ENCODE peak calls at places on chromosome 6, in ten cellular contexts. J is cardiac muscle cell; W is left ventricle myocardium inferior; K is fibroblast of lung; T is H1; B is CD8-positive, alpha-beta T cell; M is BE2C; Z is HCT116; O is psoas muscle; X is esophagus muscularis mucosa. D is an unnamed sample. For H3K36me3, the result is how much of the 10 kb centered on the place peaks cover.

GRCh38 chr6:166569206-166569605 is 17.3 kb downstream of the RAMACL start:
- DNase-seq in J (no peak), W (no peak), K (no peak), T (no peak), B (no peak), M (no peak), Z (no peak), O (no peak), X (no peak), D (no peak)

GRCh38 chr6:45801471-45802289 is 214.0 kb downstream of the CLIC5 start:
- DNase-seq in J (no peak), W (no peak), K (peak), T (no peak), B (no peak), M (no peak), Z (no peak), O (no peak), X (no peak), D (no peak)

GRCh38 chr6:95230071-95230740 is 347.1 kb upstream of the MANEA start:
- DNase-seq in J (no peak), W (no peak), K (no peak), T (no peak), B (no peak), M (peak), Z (no peak), O (no peak), X (no peak), D (no peak)

GRCh38 chr6:79446006-79446405 is 91.2 kb downstream of the LCA5 start:
- DNase-seq in J (no peak), W (no peak), K (no peak), T (no peak), B (no peak), M (no peak), Z (no peak), O (no peak), X (no peak), D (no peak)

GRCh38 chr6:29332676-29333075 is 31.2 kb downstream of the OR14J1 start:
- DNase-seq in J (no peak), W (no peak), K (no peak), T (no peak), B (no peak), M (no peak), Z (no peak), O (no peak), X (no peak), D (no peak)

GRCh38 chr6:114796576-114796975 is 453.8 kb upstream of the HS3ST5 start:
- DNase-seq in J (no peak), W (no peak), K (no peak), T (no peak), B (no peak), M (no peak), Z (no peak), O (no peak), X (no peak), D (no peak)

GRCh38 chr6:106927531-106928398 is 46.8 kb downstream of the CD24 start:
- DNase-seq in J (peak), W (peak), K (peak), T (peak), B (no peak), M (peak), Z (no peak), O (no peak), X (peak), D (no peak)

GRCh38 chr6:10140824-10141223 is 274.1 kb downstream of the TFAP2A start:
- DNase-seq in J (no peak), W (no peak), K (peak), T (no peak), B (no peak), M (no peak), Z (no peak), O (no peak), X (no peak), D (no peak)

GRCh38 chr6:159214281-159214680 is 45.1 kb downstream of the FNDC1 start:
- DNase-seq in J (no peak), W (no peak), K (peak), T (no peak), B (no peak), M (no peak), Z (no peak), O (no peak), X (no peak), D (no peak)

GRCh38 chr6:8135276-8135675 is 32.9 kb upstream of the EEF1E1 start:
- DNase-seq in J (no peak), W (no peak), K (no peak), T (no peak), B (no peak), M (no peak), Z (no peak), O (no peak), X (no peak), D (no peak)

GRCh38 chr6:13256614-13257013 is 71.7 kb downstream of the TBC1D7 start:
- DNase-seq in J (no peak), W (no peak), K (no peak), T (no peak), B (no peak), M (no peak), Z (no peak), O (no peak), X (no peak), D (no peak)

GRCh38 chr6:131175559-131175958 is 40.3 kb downstream of the AKAP7 start:
- DNase-seq in J (no peak), W (no peak), K (no peak), T (no peak), B (no peak), M (no peak), Z (no peak), O (no peak), X (no peak), D (no peak)

GRCh38 chr6:43304361-43304760 is 4.3 kb downstream of the CRIP3 start:
- DNase-seq in J (no peak), W (no peak), K (no peak), T (no peak), B (no peak), M (no peak), Z (no peak), O (no peak), X (no peak), D (no peak)

GRCh38 chr6:41976794-41977484 is 35.3 kb upstream of the CCND3 start:
- DNase-seq in J (no peak), W (no peak), K (peak), T (no peak), B (no peak), M (no peak), Z (no peak), O (no peak), X (no peak), D (no peak)

GRCh38 chr6:30724906-30725667 is 4.9 kb downstream of the TUBB start:
- DNase-seq in J (no peak), W (no peak), K (no peak), T (no peak), B (no peak), M (no peak), Z (no peak), O (no peak), X (no peak), D (no peak)

GRCh38 chr6:67680297-67680932 is 954.7 kb upstream of the ADGRB3 start:
- DNase-seq in J (no peak), W (no peak), K (peak), T (no peak), B (no peak), M (no peak), Z (no peak), O (no peak), X (no peak), D (no peak)

GRCh38 chr6:43910638-43911353 is 140.8 kb downstream of the VEGFA start:
- DNase-seq in J (no peak), W (no peak), K (no peak), T (no peak), B (no peak), M (no peak), Z (peak), O (no peak), X (no peak), D (no peak)

GRCh38 chr6:41064841-41065240 is 7.3 kb downstream of the OARD1 start:
- DNase-seq in J (peak), W (no peak), K (no peak), T (no peak), B (no peak), M (no peak), Z (no peak), O (no peak), X (no peak), D (no peak)

GRCh38 chr6:43271103-43271815 is 26.8 kb upstream of the SLC22A7 start:
- DNase-seq in J (no peak), W (no peak), K (no peak), T (no peak), B (no peak), M (no peak), Z (no peak), O (no peak), X (no peak), D (no peak)

GRCh38 chr6:12572884-12573824 is 143.4 kb upstream of the PHACTR1 start:
- DNase-seq in J (no peak), W (no peak), K (peak), T (no peak), B (no peak), M (no peak), Z (no peak), O (no peak), X (no peak), D (peak)

GRCh38 chr6:68506911-68507310 is 128.2 kb upstream of the ADGRB3 start:
- DNase-seq in J (no peak), W (no peak), K (no peak), T (no peak), B (no peak), M (no peak), Z (no peak), O (no peak), X (no peak), D (no peak)

GRCh38 chr6:22147983-22148797 is 148.6 kb downstream of the PRL start:
- DNase-seq in J (peak), W (no peak), K (peak), T (no peak), B (peak), M (peak), Z (no peak), O (no peak), X (no peak), D (peak)

GRCh38 chr6:134882426-134883038 is 67.4 kb downstream of the ALDH8A1 start:
- DNase-seq in J (peak), W (peak), K (peak), T (peak), B (peak), M (peak), Z (peak), O (peak), X (no peak), D (no peak)

GRCh38 chr6:13709698-13710551 is 1.7 kb downstream of the RANBP9 start:
- DNase-seq in J (peak), W (no peak), K (peak), T (no peak), B (peak), M (no peak), Z (no peak), O (no peak), X (no peak), D (no peak)

GRCh38 chr6:1391692-1392309 is 2.4 kb downstream of the FOXF2 start:
- DNase-seq in J (no peak), W (no peak), K (no peak), T (no peak), B (no peak), M (no peak), Z (no peak), O (no peak), X (no peak), D (no peak)

GRCh38 chr6:33276864-33277662 is at the start of gene B3GALT4:
- DNase-seq in J (peak), W (peak), K (peak), T (peak), B (peak), M (peak), Z (no peak), O (peak), X (peak), D (no peak)

GRCh38 chr6:13669476-13669875 is 42.2 kb downstream of the RANBP9 start:
- DNase-seq in J (no peak), W (no peak), K (no peak), T (no peak), B (no peak), M (no peak), Z (no peak), O (no peak), X (no peak), D (no peak)

GRCh38 chr6:32432050-32432450 is 7.6 kb upstream of the HLA-DRA start:
- DNase-seq in J (peak), W (no peak), K (peak), T (no peak), B (no peak), M (no peak), Z (peak), O (no peak), X (no peak), D (no peak)

DNA sequence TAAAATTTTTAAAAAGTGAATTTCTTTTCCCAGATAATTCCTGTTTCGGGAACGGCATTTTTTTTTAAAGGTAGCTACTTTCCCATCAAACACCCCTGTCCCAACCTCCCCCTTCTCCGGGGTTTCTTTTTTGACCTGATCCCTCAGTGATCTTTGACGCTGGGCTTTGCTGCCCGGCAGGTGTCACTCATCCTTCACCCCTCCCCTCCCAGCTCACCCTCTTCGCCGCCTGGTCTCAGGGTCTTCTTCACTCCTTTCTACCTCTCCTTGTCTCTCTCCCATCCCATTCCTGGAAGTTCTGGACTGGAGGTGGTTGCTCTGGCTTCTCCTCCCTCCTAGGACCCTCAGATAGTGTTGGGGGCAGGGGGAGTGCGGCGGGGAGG is 329 bp upstream of the GPR6 start:
- DNase-seq in J (peak), W (no peak), K (no peak), T (no peak), B (no peak), M (no peak), Z (no peak), O (no peak), X (no peak), D (no peak)
- TF ChIP-seq CTCF in J (no peak), W (no peak), K (no peak), T (no peak), B (no peak), M (no peak), Z (no peak), O (no peak), X (no peak), D (no peak)

DNA sequence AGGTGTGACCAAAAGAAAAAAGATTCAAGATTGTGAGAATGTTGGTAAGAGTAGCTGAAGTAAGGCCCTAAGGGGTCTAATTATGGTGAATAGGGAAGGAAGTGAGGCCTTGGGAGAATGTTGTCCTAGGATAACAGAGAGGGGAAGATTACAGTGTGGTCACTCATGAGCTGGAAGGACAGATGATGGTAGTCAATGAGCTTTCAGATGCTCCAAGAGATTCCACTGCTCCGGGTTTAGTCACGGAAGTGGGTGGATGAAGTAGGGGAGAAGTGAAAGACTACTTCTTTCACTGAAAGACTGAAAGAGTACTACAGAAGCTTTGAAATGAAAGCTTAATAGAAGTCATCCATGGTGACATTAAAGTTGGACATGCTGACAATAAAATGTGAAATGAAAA is 108.5 kb downstream of the MMS22L start:
- DNase-seq in J (no peak), W (no peak), K (no peak), T (no peak), B (no peak), M (no peak), Z (no peak), O (no peak), X (no peak), D (no peak)
- H3K36me3 ChIP-seq in J (under half), W (under half), K (under half), T (under half), B (under half), M (under half), Z (under half), O (under half), X (under half), D (under half)

DNA sequence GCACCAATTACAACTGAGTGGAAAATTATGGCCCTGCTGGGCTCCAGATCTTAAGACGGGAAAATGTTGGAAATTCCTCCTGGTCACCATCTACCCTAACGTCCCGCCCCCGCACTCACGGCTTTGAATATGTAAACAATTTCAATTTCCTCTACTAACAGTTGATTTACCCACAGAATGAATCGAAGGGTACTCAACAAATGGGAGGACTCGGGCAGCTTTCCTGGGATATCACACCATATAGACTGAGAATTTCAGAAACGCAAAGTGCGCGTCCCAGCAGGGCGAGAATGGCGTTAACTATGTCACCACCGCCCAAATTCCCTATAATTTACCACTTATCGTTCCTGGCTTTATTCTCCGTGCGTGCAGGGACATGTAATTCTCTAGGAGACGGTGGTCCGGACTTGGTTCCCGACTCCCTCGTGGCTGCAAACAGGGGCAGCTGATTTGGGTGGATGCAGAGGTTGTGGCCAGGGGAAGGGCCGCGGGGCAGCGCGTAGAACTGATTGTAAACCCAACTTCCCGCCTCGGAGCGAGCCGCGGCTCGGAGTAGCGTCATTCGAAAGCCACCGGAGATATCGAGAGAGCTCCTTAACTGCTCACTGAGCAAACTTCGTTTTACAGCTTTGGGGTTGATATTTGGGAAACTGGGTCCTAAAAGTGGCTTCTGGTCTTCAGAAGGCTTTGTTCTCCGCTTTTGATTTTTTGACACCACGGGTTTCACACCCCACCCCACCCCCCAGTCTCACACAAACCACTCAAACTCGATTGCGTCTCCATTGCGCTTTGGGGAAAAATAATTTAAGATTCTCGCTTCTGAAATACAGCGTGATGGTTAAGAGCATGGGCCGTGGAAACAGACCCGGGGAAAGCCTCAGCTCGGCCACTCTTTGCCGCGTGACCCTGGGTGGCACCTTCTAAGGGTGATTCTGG is 17.6 kb upstream of the ZSCAN9 start:
- DNase-seq in J (peak), W (no peak), K (peak), T (no peak), B (no peak), M (peak), Z (no peak), O (no peak), X (no peak), D (no peak)
- H3K4me3 ChIP-seq in J (peak), W (peak), K (peak), T (peak), B (no peak), M (peak), Z (no peak), O (peak), X (peak), D (peak)

GRCh38 chr6:64145658-64146057 is 510.1 kb downstream of the PHF3 start:
- DNase-seq in J (no peak), W (no peak), K (no peak), T (no peak), B (no peak), M (no peak), Z (no peak), O (no peak), X (no peak), D (no peak)
- TF ChIP-seq CTCF in J (no peak), W (no peak), K (no peak), T (no peak), B (no peak), M (no peak), Z (no peak), O (no peak), X (no peak), D (no peak)

GRCh38 chr6:53496797-53497196 is 48.1 kb downstream of the GCLC start:
- DNase-seq in J (no peak), W (no peak), K (peak), T (no peak), B (no peak), M (no peak), Z (no peak), O (no peak), X (no peak), D (peak)

GRCh38 chr6:53496100-53496499 is 48.8 kb downstream of the GCLC start:
- DNase-seq in J (no peak), W (no peak), K (no peak), T (no peak), B (no peak), M (no peak), Z (no peak), O (no peak), X (no peak), D (no peak)

GRCh38 chr6:53497905-53498304 is 47.0 kb downstream of the GCLC start:
- DNase-seq in J (no peak), W (no peak), K (no peak), T (no peak), B (no peak), M (no peak), Z (no peak), O (no peak), X (no peak), D (no peak)

GRCh38 chr6:53500095-53500494 is 44.8 kb downstream of the GCLC start:
- DNase-seq in J (no peak), W (no peak), K (no peak), T (no peak), B (no peak), M (no peak), Z (no peak), O (no peak), X (no peak), D (no peak)

GRCh38 chr6:53499094-53499493 is 45.8 kb downstream of the GCLC start:
- DNase-seq in J (no peak), W (no peak), K (no peak), T (no peak), B (no peak), M (no peak), Z (no peak), O (no peak), X (no peak), D (no peak)
- H3K36me3 ChIP-seq in J (under half), W (half or more), K (under half), T (under half), B (under half), M (under half), Z (under half), O (half or more), X (half or more), D (under half)

D was measured in kidney epithelial cell.